ENCODE peak calls at places on chromosome 11, in four cellular contexts. K is prostate gland, F is A549, V is heart right ventricle. J is an unnamed sample.

GRCh38 chr11:27545946-27546345 is 39.4 kb upstream of the LIN7C start:
- DNase-seq in V (no peak), K (no peak), F (no peak), J (no peak)

GRCh38 chr11:36306888-36307287 is 10.8 kb downstream of the PRR5L start:
- DNase-seq in K (no peak), V (no peak), F (peak; percentile 33), J (no peak)

GRCh38 chr11:114307524-114308203 is 11.5 kb downstream of the NNMT start:
- DNase-seq in K (no peak), F (no peak), V (peak; percentile 71), J (peak; percentile 56)

GRCh38 chr11:16678466-16679116 is 59.9 kb upstream of the C11orf58 start:
- DNase-seq in F (no peak), V (no peak), K (no peak), J (no peak)

GRCh38 chr11:8601376-8602133 is 7.5 kb upstream of the STK33 start:
- DNase-seq in F (no peak), K (no peak), V (no peak), J (no peak)

GRCh38 chr11:208177-208916 is 839 bp downstream of the RIC8A start:
- DNase-seq in V (peak; percentile 74), F (peak; percentile 80), K (peak; percentile 70), J (peak; percentile 92)

GRCh38 chr11:27350503-27350902 is 12.5 kb downstream of the CCDC34 start:
- DNase-seq in V (no peak), K (no peak), F (no peak), J (no peak)

GRCh38 chr11:100738701-100739100 is 51.6 kb downstream of the ARHGAP42 start:
- DNase-seq in V (no peak), K (no peak), F (no peak), J (no peak)

GRCh38 chr11:6667733-6668374 is 12.2 kb upstream of the DCHS1 start:
- DNase-seq in F (peak; percentile 21), K (no peak), V (peak; percentile 24), J (no peak)

GRCh38 chr11:17328856-17329490 is 22.6 kb upstream of the NCR3LG1 start:
- DNase-seq in K (no peak), F (no peak), V (no peak), J (no peak)

GRCh38 chr11:122724520-122724919 is 69.0 kb downstream of the UBASH3B start:
- DNase-seq in F (no peak), K (no peak), V (no peak), J (no peak)
- H3K4me1 ChIP-seq in F (peaks cover 68% of the 10 kb centered on the region), K (no peaks in the 10 kb centered on the region), V (no peaks in the 10 kb centered on the region), J (no peaks in the 10 kb centered on the region)

GRCh38 chr11:2778630-2779498 is 79.1 kb upstream of the KCNQ1OT1 start:
- DNase-seq in V (peak; percentile 76), K (peak; percentile 87), F (peak; percentile 26), J (peak; percentile 47)

GRCh38 chr11:2776351-2777061 is 76.7 kb upstream of the KCNQ1OT1 start:
- DNase-seq in F (no peak), V (peak; percentile 2), K (peak; percentile 4), J (peak; percentile 59)

GRCh38 chr11:2779499-2779980 is 79.7 kb upstream of the KCNQ1OT1 start:
- DNase-seq in K (no peak), F (no peak), V (peak; percentile 1), J (peak; percentile 4)

GRCh38 chr11:2777396-2777795 is 77.6 kb upstream of the KCNQ1OT1 start:
- DNase-seq in V (peak; percentile 2), K (peak; percentile 3), F (no peak), J (peak; percentile 5)

GRCh38 chr11:2777871-2778629 is 78.3 kb upstream of the KCNQ1OT1 start:
- DNase-seq in F (no peak), V (peak; percentile 8), K (peak; percentile 4), J (peak; percentile 61)
- H3K27ac ChIP-seq in F (peak overlapping the region; percentile 68), V (no peak overlapping the region), K (peak overlapping the region; percentile 74), J (peak overlapping the region; percentile 68)

GRCh38 chr11:47348859-47349258 is 3.6 kb downstream of the MYBPC3 start:
- DNase-seq in K (no peak), V (no peak), F (peak; percentile 63), J (no peak)
- TF ChIP-seq CTCF in K (no peak), V (no peak), F (peak; percentile 33), J (no peak)

DNA sequence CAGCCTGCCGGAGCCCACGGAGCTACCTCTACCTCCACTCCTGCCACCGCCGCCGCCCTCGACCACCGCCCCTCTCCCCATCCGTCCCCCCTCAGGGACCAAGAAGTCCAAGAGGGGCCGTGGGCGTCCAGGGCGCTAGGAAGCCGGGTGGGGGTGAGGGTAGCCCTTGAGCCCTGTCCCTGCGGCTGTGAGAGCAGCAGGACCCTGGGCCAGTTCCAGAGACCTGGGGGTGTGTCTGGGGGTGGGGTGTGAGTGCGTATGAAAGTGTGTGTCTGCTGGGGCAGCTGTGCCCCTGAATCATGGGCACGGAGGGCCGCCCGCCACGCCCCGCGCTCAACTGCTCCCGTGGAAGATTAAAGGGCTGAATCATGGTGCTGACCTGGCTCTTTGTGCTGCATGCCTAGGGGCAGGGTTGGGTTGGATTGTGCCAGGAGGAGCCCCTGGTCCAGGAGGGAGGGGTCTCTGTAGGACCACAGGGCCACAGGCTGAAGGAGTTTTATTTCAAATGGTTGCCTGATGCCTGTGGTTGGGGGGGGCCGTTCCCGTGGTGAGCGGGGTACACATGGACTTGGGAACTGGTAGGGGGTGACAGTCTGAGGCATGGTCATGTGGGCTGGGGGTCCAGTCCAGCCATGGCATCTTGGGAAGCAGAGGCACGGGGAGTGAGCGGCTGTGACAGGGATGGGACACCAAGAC is 2.3 kb downstream of the PTPRCAP start:
- DNase-seq in V (no peak), F (no peak), K (no peak), J (no peak)
- H3K4me1 ChIP-seq in V (peaks cover 20% of the 10 kb centered on the region), F (peaks cover 15% of the 10 kb centered on the region), K (no peaks in the 10 kb centered on the region), J (no peaks in the 10 kb centered on the region)

GRCh38 chr11:3153291-3153861 is 11.7 kb downstream of the OSBPL5 start:
- DNase-seq in V (peak; percentile 74), K (no peak), F (no peak), J (peak; percentile 57)

GRCh38 chr11:3155691-3156258 is 9.3 kb downstream of the OSBPL5 start:
- DNase-seq in V (no peak), K (no peak), F (no peak), J (no peak)

GRCh38 chr11:3155216-3155615 is 9.9 kb downstream of the OSBPL5 start:
- DNase-seq in F (no peak), K (no peak), V (no peak), J (no peak)

GRCh38 chr11:3152471-3153110 is 12.5 kb downstream of the OSBPL5 start:
- DNase-seq in V (no peak), F (no peak), K (no peak), J (no peak)

DNA sequence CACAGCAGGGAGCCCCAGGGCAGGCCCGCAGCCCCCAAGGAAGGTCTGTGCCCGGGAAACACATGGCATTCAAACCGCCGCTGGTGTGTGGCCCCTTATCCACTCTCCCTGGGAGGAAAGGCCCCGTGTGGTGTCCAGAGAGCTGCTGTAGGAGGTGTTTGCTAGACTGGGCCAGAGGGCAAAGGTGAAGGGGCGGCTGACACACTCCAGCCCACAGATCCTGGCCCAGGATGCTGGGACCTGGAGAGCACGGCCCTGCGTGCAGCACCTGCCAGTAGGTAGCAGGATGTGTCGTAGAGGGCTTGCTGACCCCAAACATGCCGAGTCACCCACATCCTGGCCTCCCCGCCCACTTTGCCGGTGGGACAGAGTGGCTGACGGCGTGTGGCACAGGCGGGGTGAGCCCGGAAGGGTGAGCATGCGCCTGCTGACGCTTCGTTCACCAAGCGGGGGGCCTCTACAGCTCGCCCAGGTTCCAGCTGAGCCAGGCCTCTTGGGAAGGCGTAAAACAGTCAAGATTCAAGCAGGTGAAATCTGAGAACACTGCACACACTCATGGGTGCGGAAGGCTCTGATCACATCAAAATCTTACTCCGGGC is 11.0 kb downstream of the OSBPL5 start:
- DNase-seq in F (no peak), V (no peak), K (no peak), J (no peak)
- H3K27ac ChIP-seq in F (no peak overlapping the region), V (peak overlapping the region; percentile 85), K (peak overlapping the region; percentile 48), J (peak overlapping the region; percentile 91)

GRCh38 chr11:18780329-18780728 is 11.3 kb downstream of the PTPN5 start:
- DNase-seq in V (peak; percentile 44), K (no peak), F (no peak), J (no peak)
- TF ChIP-seq CTCF in V (no peak), K (no peak), F (no peak), J (no peak)

DNA sequence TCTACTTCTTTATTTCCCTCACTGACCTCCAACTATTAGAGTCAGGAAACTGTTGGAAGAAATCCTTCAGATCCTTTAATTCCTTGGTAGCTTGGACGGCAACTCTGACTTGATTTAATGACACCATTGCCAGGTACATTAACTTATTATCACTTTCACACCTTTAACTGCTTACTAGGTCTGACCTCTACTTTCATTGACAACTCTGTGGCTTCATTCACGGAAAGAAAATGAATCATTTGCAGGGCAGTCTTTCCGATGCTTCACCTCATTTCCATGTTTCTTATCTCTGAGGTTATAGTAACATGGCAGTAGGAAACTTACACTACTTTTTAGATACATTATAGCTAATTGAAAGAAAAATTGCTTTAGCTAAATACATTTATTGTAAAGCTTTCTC is 82.6 kb upstream of the PDGFD start:
- DNase-seq in F (no peak), V (no peak), K (no peak), J (no peak)
- H3K4me1 ChIP-seq in F (no peaks in the 10 kb centered on the region), V (no peaks in the 10 kb centered on the region), K (no peaks in the 10 kb centered on the region), J (no peaks in the 10 kb centered on the region)

J was measured in ascending aorta.